ENCODE peak calls at places on chromosome 5, in ten cellular contexts. S is cardiac fibroblast; P is CD8-positive, alpha-beta memory T cell; E is activated T-cell treated with anti-CD3 and anti-CD28 coated beads, Interleukin-2, amount 50 U/mL, for 24 hours; G is uterus; R is fibroblast of lung; V is head of caudate nucleus; F is dorsolateral prefrontal cortex; M is epithelial cell of esophagus; O is CD4-positive, alpha-beta T cell. Y is an unnamed sample.

GRCh38 chr5:38540348-38540747 is 16.1 kb downstream of the LIFR start:
- DNase-seq in V (peak; percentile 64), P (no peak), M (no peak), G (no peak), O (no peak), F (peak; percentile 69), S (no peak), E (no peak), R (no peak), Y (no peak)

GRCh38 chr5:65479527-65479926 is 2.2 kb downstream of the ADAMTS6 start:
- DNase-seq in E (no peak), R (no peak), G (no peak), M (no peak), O (no peak), P (no peak), S (no peak), F (no peak), V (no peak), Y (no peak)

GRCh38 chr5:62731011-62731410 is 152.4 kb downstream of the LRRC70 start:
- DNase-seq in F (no peak), R (no peak), E (no peak), G (no peak), V (no peak), S (no peak), M (no peak), O (no peak), P (no peak), Y (no peak)

GRCh38 chr5:56881571-56881970 is 27.8 kb upstream of the SETD9 start:
- DNase-seq in O (no peak), F (no peak), V (no peak), E (no peak), S (no peak), R (no peak), G (no peak), M (no peak), P (no peak), Y (no peak)

GRCh38 chr5:138336952-138337684 is 948 bp upstream of the FAM53C start:
- DNase-seq in P (no peak), V (peak; percentile 86), E (no peak), S (peak; percentile 88), F (peak; percentile 73), O (no peak), G (peak; percentile 84), M (peak; percentile 78), R (peak; percentile 91), Y (peak; percentile 65)

GRCh38 chr5:34957857-34958690 is 28.7 kb downstream of the DNAJC21 start:
- DNase-seq in E (no peak), P (no peak), R (peak; percentile 47), S (peak; percentile 59), F (no peak), M (peak; percentile 45), O (no peak), G (no peak), V (no peak), Y (no peak)

GRCh38 chr5:131259326-131259725 is 4.5 kb upstream of the CDC42SE2 start:
- DNase-seq in R (no peak), S (peak; percentile 31), E (no peak), P (no peak), O (no peak), V (no peak), G (no peak), F (no peak), M (no peak), Y (no peak)

GRCh38 chr5:135242021-135242480 is 157.0 kb downstream of the MACROH2A1 start:
- DNase-seq in O (no peak), S (peak; percentile 49), P (no peak), M (peak; percentile 65), R (peak; percentile 43), E (no peak), G (peak; percentile 14), V (peak; percentile 30), F (no peak), Y (no peak)

GRCh38 chr5:180209137-180209581 is at the start of gene RASGEF1C:
- DNase-seq in F (no peak), R (peak; percentile 54), M (peak; percentile 72), O (peak; percentile 39), G (peak; percentile 38), P (peak; percentile 37), V (peak; percentile 87), S (peak; percentile 57), E (peak; percentile 80), Y (no peak)

GRCh38 chr5:113246371-113246870 is 188.4 kb downstream of the TSSK1B start:
- DNase-seq in P (no peak), O (no peak), S (peak; percentile 80), G (peak; percentile 41), V (no peak), M (no peak), F (no peak), R (peak; percentile 33), E (no peak), Y (no peak)

GRCh38 chr5:41246376-41246775 is 33.0 kb upstream of the C6 start:
- DNase-seq in V (no peak), F (no peak), G (peak; percentile 32), P (no peak), E (no peak), R (peak; percentile 85), S (peak; percentile 95), O (no peak), M (peak; percentile 92), Y (no peak)

GRCh38 chr5:77973253-77973609 is 197.1 kb upstream of the TBCA start:
- DNase-seq in F (no peak), P (no peak), V (no peak), G (no peak), O (no peak), R (no peak), M (peak; percentile 13), E (no peak), S (no peak), Y (no peak)

GRCh38 chr5:91114658-91115057 is 268.5 kb downstream of the ARRDC3 start:
- DNase-seq in S (no peak), G (no peak), O (no peak), P (no peak), M (no peak), R (no peak), E (no peak), V (no peak), F (no peak), Y (no peak)

GRCh38 chr5:106167766-106168165 is 1503.0 kb downstream of the EFNA5 start:
- DNase-seq in F (no peak), M (no peak), R (no peak), V (no peak), P (no peak), S (peak; percentile 46), O (no peak), E (no peak), G (no peak), Y (no peak)

GRCh38 chr5:132386644-132387286 is 17.3 kb downstream of the SLC22A5 start:
- DNase-seq in E (peak; percentile 84), O (peak; percentile 67), S (peak; percentile 79), M (peak; percentile 78), F (peak; percentile 72), R (peak; percentile 77), V (peak; percentile 79), G (peak; percentile 81), P (peak; percentile 72), Y (peak; percentile 54)

GRCh38 chr5:169287529-169287928 is 13.4 kb downstream of the SLIT3 start:
- DNase-seq in S (no peak), R (no peak), E (no peak), V (no peak), O (no peak), F (no peak), M (no peak), P (no peak), G (no peak), Y (no peak)

GRCh38 chr5:143041972-143042770 is 272.0 kb downstream of the ARHGAP26 start:
- DNase-seq in S (no peak), G (no peak), E (no peak), M (peak; percentile 40), V (no peak), R (peak; percentile 66), F (no peak), O (no peak), P (no peak), Y (no peak)

GRCh38 chr5:173859315-173860038 is 28.7 kb upstream of the CPEB4 start:
- DNase-seq in S (peak; percentile 32), O (no peak), M (peak; percentile 18), F (no peak), V (no peak), G (no peak), E (no peak), R (no peak), P (no peak), Y (no peak)

GRCh38 chr5:78007232-78007631 is 231.1 kb upstream of the TBCA start:
- DNase-seq in O (no peak), S (no peak), M (no peak), F (no peak), V (no peak), E (no peak), P (no peak), G (no peak), R (no peak), Y (no peak)

GRCh38 chr5:122963305-122963704 is 73.2 kb downstream of the PPIC start:
- DNase-seq in M (no peak), O (no peak), R (no peak), F (no peak), G (no peak), V (no peak), P (no peak), S (no peak), E (no peak), Y (no peak)

GRCh38 chr5:175321927-175322532 is 122.0 kb downstream of the DRD1 start:
- DNase-seq in F (no peak), O (no peak), E (no peak), S (peak; percentile 18), R (peak; percentile 35), P (no peak), G (no peak), V (no peak), M (peak; percentile 40), Y (no peak)

GRCh38 chr5:73437126-73438047 is 11.2 kb downstream of the FOXD1 start:
- DNase-seq in V (no peak), P (no peak), S (no peak), R (peak; percentile 77), F (no peak), E (peak; percentile 48), O (no peak), G (no peak), M (peak; percentile 29), Y (no peak)

GRCh38 chr5:152146566-152146965 is 221.9 kb upstream of the GLRA1 start:
- DNase-seq in F (no peak), V (no peak), E (no peak), M (no peak), G (no peak), P (no peak), R (no peak), O (no peak), S (no peak), Y (no peak)

GRCh38 chr5:135031146-135031812 is 2.7 kb downstream of the PITX1 start:
- DNase-seq in V (no peak), S (no peak), R (peak; percentile 14), O (no peak), F (no peak), M (no peak), P (no peak), G (no peak), E (peak; percentile 44), Y (no peak)

GRCh38 chr5:137342764-137343163 is 156.4 kb downstream of the SPOCK1 start:
- DNase-seq in E (no peak), V (no peak), R (no peak), O (no peak), P (no peak), F (no peak), M (peak; percentile 47), S (no peak), G (no peak), Y (no peak)

GRCh38 chr5:105945203-105945972 is 1725.3 kb downstream of the EFNA5 start:
- DNase-seq in G (no peak), R (no peak), S (no peak), M (no peak), O (no peak), E (no peak), V (no peak), F (no peak), P (no peak), Y (no peak)

GRCh38 chr5:3590967-3591900 is 4.4 kb upstream of the IRX1 start:
- DNase-seq in R (no peak), O (no peak), V (no peak), M (no peak), S (no peak), P (no peak), F (no peak), E (no peak), G (no peak), Y (no peak)

GRCh38 chr5:168377525-168377924 is 86.1 kb downstream of the WWC1 start:
- DNase-seq in P (peak; percentile 35), M (no peak), R (no peak), G (no peak), F (no peak), S (no peak), V (no peak), E (no peak), O (no peak), Y (no peak)